ENCODE peak calls at places on chromosomes 12 and 14, in five cellular contexts. One of them, this sample, is unnamed.

GRCh38 chr14:101360045-101360931 is 201.0 kb upstream of the DIO3 start:
- DNase-seq in dermis blood vessel endothelial cell: no peak
- DNase-seq in GM23338: no peak
- DNase-seq in ovary: peak
- DNase-seq in activated naive CD8-positive, alpha-beta T cell treated with anti-CD3 and anti-CD28 coated beads, Interleukin-2, amount 50 U/mL, for 24 hours: no peak
- DNase-seq in this sample: peak

GRCh38 chr12:89324437-89324836 is 27.9 kb downstream of the DUSP6 start:
- DNase-seq in GM23338: no peak
- DNase-seq in dermis blood vessel endothelial cell: no peak
- DNase-seq in ovary: no peak
- DNase-seq in activated naive CD8-positive, alpha-beta T cell treated with anti-CD3 and anti-CD28 coated beads, Interleukin-2, amount 50 U/mL, for 24 hours: no peak
- DNase-seq in this sample: no peak

GRCh38 chr12:27674989-27675388 is 21.3 kb upstream of the REP15 start:
- DNase-seq in activated naive CD8-positive, alpha-beta T cell treated with anti-CD3 and anti-CD28 coated beads, Interleukin-2, amount 50 U/mL, for 24 hours: no peak
- DNase-seq in ovary: no peak
- DNase-seq in dermis blood vessel endothelial cell: no peak
- DNase-seq in GM23338: no peak
- DNase-seq in this sample: no peak

GRCh38 chr14:104393898-104394605 is 185.5 kb upstream of the C14orf180 start:
- DNase-seq in activated naive CD8-positive, alpha-beta T cell treated with anti-CD3 and anti-CD28 coated beads, Interleukin-2, amount 50 U/mL, for 24 hours: peak
- DNase-seq in GM23338: no peak
- DNase-seq in ovary: peak
- DNase-seq in dermis blood vessel endothelial cell: peak
- DNase-seq in this sample: peak

GRCh38 chr14:101315802-101316296 is 245.4 kb upstream of the DIO3 start:
- DNase-seq in GM23338: no peak
- DNase-seq in ovary: no peak
- DNase-seq in activated naive CD8-positive, alpha-beta T cell treated with anti-CD3 and anti-CD28 coated beads, Interleukin-2, amount 50 U/mL, for 24 hours: no peak
- DNase-seq in dermis blood vessel endothelial cell: no peak
- DNase-seq in this sample: no peak

GRCh38 chr12:29133141-29133540 is 15.9 kb upstream of the FAR2 start:
- DNase-seq in GM23338: no peak
- DNase-seq in activated naive CD8-positive, alpha-beta T cell treated with anti-CD3 and anti-CD28 coated beads, Interleukin-2, amount 50 U/mL, for 24 hours: no peak
- DNase-seq in dermis blood vessel endothelial cell: no peak
- DNase-seq in ovary: no peak
- DNase-seq in this sample: no peak

GRCh38 chr14:68908860-68909259 is 70.2 kb downstream of the ACTN1 start:
- DNase-seq in dermis blood vessel endothelial cell: no peak
- DNase-seq in GM23338: no peak
- DNase-seq in activated naive CD8-positive, alpha-beta T cell treated with anti-CD3 and anti-CD28 coated beads, Interleukin-2, amount 50 U/mL, for 24 hours: no peak
- DNase-seq in ovary: no peak
- DNase-seq in this sample: no peak

GRCh38 chr14:54902521-54903420 is at the start of gene GCH1:
- DNase-seq in GM23338: peak
- DNase-seq in dermis blood vessel endothelial cell: peak
- DNase-seq in activated naive CD8-positive, alpha-beta T cell treated with anti-CD3 and anti-CD28 coated beads, Interleukin-2, amount 50 U/mL, for 24 hours: peak
- DNase-seq in ovary: peak
- DNase-seq in this sample: peak

GRCh38 chr12:41230756-41231155 is 42.6 kb downstream of the PDZRN4 start:
- DNase-seq in GM23338: no peak
- DNase-seq in activated naive CD8-positive, alpha-beta T cell treated with anti-CD3 and anti-CD28 coated beads, Interleukin-2, amount 50 U/mL, for 24 hours: no peak
- DNase-seq in dermis blood vessel endothelial cell: no peak
- DNase-seq in ovary: no peak
- DNase-seq in this sample: no peak

GRCh38 chr12:108995370-108995992 is 25.4 kb downstream of the SVOP start:
- DNase-seq in ovary: no peak
- DNase-seq in GM23338: no peak
- DNase-seq in activated naive CD8-positive, alpha-beta T cell treated with anti-CD3 and anti-CD28 coated beads, Interleukin-2, amount 50 U/mL, for 24 hours: no peak
- DNase-seq in dermis blood vessel endothelial cell: no peak
- DNase-seq in this sample: no peak

GRCh38 chr14:75985618-75986438 is at the start of gene IFT43:
- DNase-seq in activated naive CD8-positive, alpha-beta T cell treated with anti-CD3 and anti-CD28 coated beads, Interleukin-2, amount 50 U/mL, for 24 hours: peak
- DNase-seq in ovary: peak
- DNase-seq in GM23338: peak
- DNase-seq in dermis blood vessel endothelial cell: peak
- DNase-seq in this sample: peak

GRCh38 chr12:88577537-88577936 is 2.7 kb downstream of the KITLG start:
- DNase-seq in dermis blood vessel endothelial cell: peak
- DNase-seq in activated naive CD8-positive, alpha-beta T cell treated with anti-CD3 and anti-CD28 coated beads, Interleukin-2, amount 50 U/mL, for 24 hours: no peak
- DNase-seq in GM23338: no peak
- DNase-seq in ovary: no peak
- DNase-seq in this sample: no peak

This sample was measured in sciatic nerve.